ENCODE peak calls at places on chromosomes 13 and 19, in six cellular contexts. Z is neural progenitor cell; X is A549; L is CD4-positive, CD25-positive, alpha-beta regulatory T cell; V is neuronal stem cell; G is H1. R is an unnamed sample.

GRCh38 chr19:33447336-33448158 is 74.0 kb downstream of the CEBPG start:
- DNase-seq in V (no peak), X (no peak), Z (no peak), G (no peak), L (no peak), R (peak; percentile 47)

GRCh38 chr13:28012896-28013295 is 24.4 kb upstream of the URAD start:
- DNase-seq in G (no peak), X (no peak), L (peak; percentile 38), V (no peak), Z (no peak), R (no peak)

GRCh38 chr19:5792224-5792623 is 1.3 kb upstream of the DUS3L start:
- DNase-seq in G (no peak), V (no peak), Z (no peak), L (no peak), X (no peak), R (no peak)

GRCh38 chr19:13401388-13401787 is 104.9 kb downstream of the CACNA1A start:
- DNase-seq in G (peak; percentile 46), L (peak; percentile 11), X (peak; percentile 14), V (no peak), Z (no peak), R (no peak)

GRCh38 chr13:112521073-112521685 is 66.8 kb downstream of the TUBGCP3 start:
- DNase-seq in L (no peak), Z (no peak), G (peak; percentile 23), X (no peak), V (no peak), R (no peak)

GRCh38 chr13:107882708-107883560 is 332.4 kb downstream of the LIG4 start:
- DNase-seq in Z (no peak), X (no peak), L (no peak), V (no peak), G (no peak), R (no peak)

GRCh38 chr19:16076154-16076957 is at the start of gene TPM4:
- DNase-seq in X (peak; percentile 65), G (peak; percentile 92), Z (peak; percentile 96), L (peak; percentile 91), V (peak; percentile 86), R (peak; percentile 98)

GRCh38 chr13:99312493-99312883 is 5.3 kb upstream of the GPR183 start:
- DNase-seq in G (no peak), Z (no peak), V (no peak), X (no peak), L (no peak), R (peak; percentile 83)

GRCh38 chr19:18173572-18174294 is at the start of gene IFI30:
- DNase-seq in L (peak; percentile 78), G (peak; percentile 84), V (no peak), X (peak; percentile 68), Z (peak; percentile 76), R (peak; percentile 90)

GRCh38 chr13:19179916-19180315 is 1.7 kb downstream of the TUBA3C start:
- DNase-seq in G (no peak), X (no peak), Z (no peak), L (no peak), V (no peak), R (no peak)

GRCh38 chr13:29743229-29743786 is 107.1 kb downstream of the UBL3 start:
- DNase-seq in G (no peak), X (no peak), Z (peak; percentile 28), V (no peak), L (no peak), R (peak; percentile 69)

GRCh38 chr19:56839665-56840451 is 668 bp downstream of the PEG3 start:
- DNase-seq in G (no peak), X (no peak), V (peak; percentile 92), L (no peak), Z (no peak), R (peak; percentile 98)

GRCh38 chr19:48501961-48502719 is 9.5 kb downstream of the LMTK3 start:
- DNase-seq in Z (peak; percentile 99), L (peak; percentile 82), V (peak; percentile 96), G (peak; percentile 96), X (peak; percentile 88), R (no peak)

GRCh38 chr19:43901395-43902390 is 33.4 kb downstream of the ZNF45 start:
- DNase-seq in Z (peak; percentile 91), X (peak; percentile 57), V (peak; percentile 75), L (peak; percentile 69), G (peak; percentile 88), R (peak; percentile 57)

GRCh38 chr19:41366089-41366488 is 2.1 kb upstream of the B9D2 start:
- DNase-seq in Z (no peak), X (peak; percentile 78), L (peak; percentile 46), G (no peak), V (no peak), R (no peak)

GRCh38 chr19:49004964-49005614 is 11.4 kb downstream of the RUVBL2 start:
- DNase-seq in L (no peak), X (no peak), Z (no peak), V (no peak), G (no peak), R (no peak)

GRCh38 chr19:13026478-13026999 is 31.3 kb downstream of the NFIX start:
- DNase-seq in X (no peak), Z (no peak), G (no peak), L (no peak), V (no peak), R (peak; percentile 71)

GRCh38 chr19:38693380-38694223 is 46.2 kb downstream of the ACTN4 start:
- DNase-seq in L (peak; percentile 77), G (no peak), X (peak; percentile 91), Z (peak; percentile 87), V (peak; percentile 89), R (no peak)

GRCh38 chr19:49591731-49592485 is 926 bp downstream of the PRR12 start:
- DNase-seq in Z (peak; percentile 71), V (no peak), L (peak; percentile 68), G (peak; percentile 79), X (peak; percentile 84), R (peak; percentile 75)

GRCh38 chr13:96052655-96053002 is 572 bp downstream of the UGGT2 start:
- DNase-seq in Z (no peak), G (peak; percentile 70), X (peak; percentile 39), L (no peak), V (no peak), R (no peak)
- H3K27ac ChIP-seq in Z (no peak overlapping the region), G (no peak overlapping the region), X (peak overlapping the region; percentile 78), L (no peak overlapping the region), V (no peak overlapping the region), R (peak overlapping the region; percentile 91)

GRCh38 chr13:48431987-48432615 is 19.2 kb upstream of the LPAR6 start:
- DNase-seq in V (no peak), L (no peak), G (no peak), X (no peak), Z (no peak), R (no peak)

GRCh38 chr13:48434203-48434602 is 21.3 kb upstream of the LPAR6 start:
- DNase-seq in X (no peak), G (no peak), L (no peak), V (no peak), Z (no peak), R (no peak)

GRCh38 chr13:48437381-48437780 is 24.5 kb upstream of the LPAR6 start:
- DNase-seq in V (no peak), L (peak; percentile 36), G (no peak), Z (no peak), X (no peak), R (peak; percentile 93)

GRCh38 chr13:48431431-48431830 is 18.5 kb upstream of the LPAR6 start:
- DNase-seq in L (no peak), X (no peak), Z (peak; percentile 18), G (no peak), V (no peak), R (no peak)

DNA sequence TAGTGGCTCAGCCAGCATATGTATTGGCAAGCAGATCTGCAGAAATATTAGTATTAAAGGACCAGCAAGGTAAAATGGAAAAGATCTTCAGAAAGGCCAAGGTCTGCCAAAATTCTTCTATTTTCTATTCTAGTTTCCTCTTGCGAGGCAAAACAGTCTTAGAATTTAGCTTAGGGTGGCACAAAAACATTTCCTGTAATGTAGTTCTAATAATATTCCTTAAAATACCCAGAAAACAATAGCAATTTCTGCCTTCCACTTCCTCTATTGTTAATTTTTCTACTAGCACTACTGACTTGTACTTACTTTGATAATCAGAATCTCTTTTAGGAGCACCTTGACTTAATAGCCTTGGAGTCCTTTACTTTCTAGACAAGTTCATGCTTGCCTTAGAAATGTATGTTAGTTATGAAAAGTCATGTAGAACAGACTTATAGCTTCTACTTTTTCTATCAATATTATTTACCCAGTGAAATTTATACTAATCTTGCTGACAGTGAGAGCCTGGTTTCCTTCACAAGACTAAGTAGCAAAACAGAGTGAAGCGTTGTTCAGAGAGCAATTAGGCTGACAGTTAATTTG is 23.8 kb upstream of the LPAR6 start:
- DNase-seq in Z (no peak), X (no peak), L (peak; percentile 81), V (no peak), G (no peak), R (no peak)
- H3K4me1 ChIP-seq in Z (peaks cover 3% of the 10 kb centered on the region), X (no peaks in the 10 kb centered on the region), L (peaks cover 33% of the 10 kb centered on the region), V (no peaks in the 10 kb centered on the region), G (no peaks in the 10 kb centered on the region), R (peaks cover 19% of the 10 kb centered on the region)

DNA sequence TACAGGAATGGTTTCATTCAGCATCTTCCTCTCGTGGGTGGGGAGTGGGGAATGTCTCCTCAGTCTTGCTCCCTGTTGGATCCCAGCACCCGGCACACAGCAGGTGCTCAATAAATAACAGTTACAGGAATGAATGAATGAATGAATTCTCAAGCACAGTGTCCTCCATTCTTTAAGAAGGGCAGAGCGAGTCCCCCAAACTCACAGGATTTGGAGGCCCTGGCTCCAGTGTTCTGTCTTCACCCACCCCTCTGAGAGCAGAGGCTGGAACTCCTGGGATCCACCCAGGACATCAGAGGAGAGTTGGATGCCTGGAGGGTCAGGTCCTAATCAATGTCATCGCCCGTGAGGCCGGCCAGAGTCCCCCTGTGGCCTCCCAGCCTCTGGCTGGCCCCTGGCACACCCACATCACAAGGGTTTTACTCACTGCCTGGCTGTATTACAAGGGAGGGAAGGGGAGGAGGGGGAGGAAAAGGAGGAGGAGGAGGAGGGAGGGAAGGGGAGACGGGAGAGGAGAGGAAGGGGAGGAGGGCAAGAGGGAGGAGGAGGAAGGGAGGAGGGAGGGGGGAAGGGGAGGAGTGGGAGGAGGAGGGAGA is 8.7 kb upstream of the CREB3L3 start:
- DNase-seq in L (no peak), V (no peak), G (no peak), X (peak; percentile 56), Z (no peak), R (no peak)
- H3K27ac ChIP-seq in L (no peak overlapping the region), V (no peak overlapping the region), G (no peak overlapping the region), X (peak overlapping the region; percentile 100), Z (no peak overlapping the region), R (no peak overlapping the region)

DNA sequence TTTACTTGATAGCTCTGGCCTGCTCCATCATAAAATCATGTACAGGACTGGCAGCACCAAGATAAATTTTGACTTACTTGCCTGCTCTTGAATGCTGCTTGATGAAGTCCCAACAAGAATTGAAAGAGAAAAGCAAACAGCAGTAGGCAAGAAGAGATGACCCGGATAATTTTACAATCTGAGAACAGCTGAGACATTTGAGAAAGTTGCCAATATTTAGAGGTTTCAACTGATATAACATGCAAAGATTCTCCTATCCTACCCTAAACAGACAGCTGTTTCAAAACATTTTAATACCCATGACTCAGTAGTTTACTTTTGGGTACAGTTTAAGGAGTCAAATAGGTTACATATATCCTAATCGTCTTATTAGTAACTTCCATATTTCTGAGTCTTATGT is 5.9 kb downstream of the FRY start:
- DNase-seq in V (no peak), X (no peak), L (no peak), G (no peak), Z (no peak), R (no peak)
- H3K4me1 ChIP-seq in V (no peaks in the 10 kb centered on the region), X (no peaks in the 10 kb centered on the region), L (no peaks in the 10 kb centered on the region), G (peaks cover 7% of the 10 kb centered on the region), Z (peaks cover 35% of the 10 kb centered on the region), R (no peaks in the 10 kb centered on the region)

R was measured in tibial artery.